ENCODE peak calls at places on chromosomes 13 and 19, in eight cellular contexts. J is kidney, E is transverse colon, V is esophagus squamous epithelium, Z is K562, M is neural progenitor cell, I is gastrocnemius medialis, U is lung. R is an unnamed sample.

GRCh38 chr13:93603043-93603442 is 376.4 kb downstream of the GPC6 start:
- DNase-seq in E (no peak), U (no peak), V (no peak), M (no peak), J (no peak), I (no peak), Z (no peak), R (peak; percentile 48)

GRCh38 chr13:41668130-41668757 is 210.9 kb downstream of the RGCC start:
- DNase-seq in Z (peak; percentile 75), J (no peak), U (peak; percentile 58), I (peak; percentile 80), M (peak; percentile 86), E (peak; percentile 28), V (no peak), R (peak; percentile 68)

GRCh38 chr13:90445179-90445578 is 902.3 kb upstream of the MIR17HG start:
- DNase-seq in Z (no peak), V (no peak), I (no peak), J (no peak), M (peak; percentile 25), U (no peak), E (no peak), R (peak; percentile 36)

GRCh38 chr19:12015015-12015752 is 20.3 kb downstream of the ZNF433 start:
- DNase-seq in I (no peak), J (no peak), U (no peak), V (no peak), M (no peak), Z (no peak), E (no peak), R (no peak)

GRCh38 chr13:66965146-66965545 is 265.0 kb downstream of the PCDH9 start:
- DNase-seq in U (no peak), Z (no peak), E (no peak), V (no peak), I (no peak), J (no peak), M (no peak), R (no peak)

GRCh38 chr13:48542581-48543341 is 9.9 kb upstream of the RCBTB2 start:
- DNase-seq in Z (no peak), E (peak; percentile 43), M (peak; percentile 59), V (no peak), J (peak; percentile 75), U (no peak), I (peak; percentile 79), R (peak; percentile 58)

GRCh38 chr19:54173951-54174817 is 1.2 kb upstream of the TMC4 start:
- DNase-seq in Z (no peak), I (no peak), J (peak; percentile 72), V (no peak), M (no peak), E (no peak), U (no peak), R (no peak)

GRCh38 chr19:53041366-53041765 is 3.2 kb upstream of the ERVV-2 start:
- DNase-seq in V (no peak), I (no peak), Z (no peak), M (no peak), J (no peak), U (no peak), E (no peak), R (no peak)

GRCh38 chr19:41298327-41298964 is 11.5 kb upstream of the CCDC97 start:
- DNase-seq in U (peak; percentile 76), E (peak; percentile 78), I (peak; percentile 40), J (peak; percentile 88), V (no peak), M (no peak), Z (no peak), R (peak; percentile 93)

GRCh38 chr13:40187324-40187795 is 479.1 kb downstream of the FOXO1 start:
- DNase-seq in U (no peak), V (no peak), M (no peak), J (no peak), Z (no peak), I (no peak), E (no peak), R (no peak)

GRCh38 chr19:51131780-51132680 is 7.3 kb downstream of the SIGLEC9 start:
- DNase-seq in J (no peak), V (no peak), I (no peak), M (peak; percentile 43), E (peak; percentile 31), Z (peak; percentile 84), U (peak; percentile 78), R (no peak)

GRCh38 chr19:47094557-47095517 is 18.7 kb downstream of the ZC3H4 start:
- DNase-seq in M (no peak), U (peak; percentile 71), Z (no peak), J (peak; percentile 71), E (peak; percentile 66), V (no peak), I (no peak), R (no peak)

GRCh38 chr13:60363288-60363687 is 33.7 kb upstream of the TDRD3 start:
- DNase-seq in Z (no peak), J (no peak), V (no peak), M (no peak), E (no peak), U (no peak), I (no peak), R (no peak)

GRCh38 chr13:98195054-98195791 is 18.2 kb upstream of the RNF113B start:
- DNase-seq in J (no peak), I (no peak), M (no peak), U (no peak), E (peak; percentile 53), Z (no peak), V (no peak), R (no peak)

GRCh38 chr19:13284929-13285928 is 135.0 kb downstream of the IER2 start:
- DNase-seq in J (peak; percentile 30), Z (no peak), I (no peak), V (no peak), U (no peak), E (no peak), M (no peak), R (no peak)

GRCh38 chr19:57362997-57363705 is at the start of the genes TRAPPC2B and ZNF547:
- DNase-seq in E (peak; percentile 99), I (peak; percentile 99), V (peak; percentile 90), J (peak; percentile 100), Z (peak; percentile 90), U (peak; percentile 98), M (peak; percentile 99), R (peak; percentile 99)

GRCh38 chr19:39390460-39390758 is 497 bp downstream of the PAF1 start:
- DNase-seq in Z (no peak), M (no peak), U (peak; percentile 67), E (peak; percentile 79), V (no peak), J (no peak), I (no peak), R (no peak)

GRCh38 chr13:28349371-28349770 is 145.6 kb downstream of the FLT1 start:
- DNase-seq in M (no peak), J (no peak), I (no peak), V (no peak), Z (no peak), E (no peak), U (no peak), R (no peak)

GRCh38 chr13:27177852-27178251 is 6.2 kb upstream of the USP12 start:
- DNase-seq in M (peak; percentile 23), E (no peak), J (no peak), Z (no peak), I (no peak), V (no peak), U (no peak), R (no peak)

GRCh38 chr13:106114981-106115554 is 420.4 kb downstream of the EFNB2 start:
- DNase-seq in V (no peak), U (no peak), Z (no peak), J (no peak), M (no peak), E (no peak), I (no peak), R (no peak)

GRCh38 chr19:4577020-4577782 is 17.7 kb upstream of the SEMA6B start:
- DNase-seq in Z (peak; percentile 67), U (no peak), E (no peak), I (no peak), J (no peak), M (no peak), V (no peak), R (peak; percentile 37)

GRCh38 chr19:32201661-32202060 is 143.7 kb upstream of the ZNF507 start:
- DNase-seq in V (no peak), J (no peak), E (no peak), I (no peak), U (peak; percentile 26), M (peak; percentile 21), Z (no peak), R (peak; percentile 23)

GRCh38 chr19:38274734-38275133 is 10.4 kb downstream of the SPINT2 start:
- DNase-seq in U (no peak), I (no peak), J (no peak), V (no peak), E (peak; percentile 52), Z (no peak), M (no peak), R (no peak)

GRCh38 chr19:55645512-55645881 is 2.0 kb downstream of the ZNF581 start:
- DNase-seq in M (no peak), I (no peak), E (no peak), J (peak; percentile 43), V (no peak), Z (no peak), U (no peak), R (no peak)
- H3K4me3 ChIP-seq in M (no peak overlapping the region), I (no peak overlapping the region), E (no peak overlapping the region), J (no peak overlapping the region), V (no peak overlapping the region), Z (peak overlapping the region; percentile 94), U (no peak overlapping the region), R (no peak overlapping the region)

GRCh38 chr13:110130431-110130830 is 176.5 kb downstream of the COL4A1 start:
- DNase-seq in J (no peak), Z (no peak), V (no peak), M (no peak), U (no peak), I (no peak), E (no peak), R (peak; percentile 71)
- H3K4me1 ChIP-seq in J (no peaks in the 10 kb centered on the region), Z (no peaks in the 10 kb centered on the region), V (peaks cover 27% of the 10 kb centered on the region), M (peaks cover 79% of the 10 kb centered on the region), U (peaks cover 9% of the 10 kb centered on the region), I (peaks cover 51% of the 10 kb centered on the region), E (peaks cover 4% of the 10 kb centered on the region), R (peaks cover 70% of the 10 kb centered on the region)

GRCh38 chr13:97125051-97125809 is 96.9 kb upstream of the MBNL2 start:
- DNase-seq in E (no peak), J (no peak), I (peak; percentile 67), U (peak; percentile 59), M (peak; percentile 38), Z (peak; percentile 20), V (no peak), R (peak; percentile 59)
- H3K4me3 ChIP-seq in E (no peak overlapping the region), J (no peak overlapping the region), I (peak overlapping the region; percentile 10), U (no peak overlapping the region), M (no peak overlapping the region), Z (no peak overlapping the region), V (peak overlapping the region; percentile 19), R (peak overlapping the region; percentile 29)

DNA sequence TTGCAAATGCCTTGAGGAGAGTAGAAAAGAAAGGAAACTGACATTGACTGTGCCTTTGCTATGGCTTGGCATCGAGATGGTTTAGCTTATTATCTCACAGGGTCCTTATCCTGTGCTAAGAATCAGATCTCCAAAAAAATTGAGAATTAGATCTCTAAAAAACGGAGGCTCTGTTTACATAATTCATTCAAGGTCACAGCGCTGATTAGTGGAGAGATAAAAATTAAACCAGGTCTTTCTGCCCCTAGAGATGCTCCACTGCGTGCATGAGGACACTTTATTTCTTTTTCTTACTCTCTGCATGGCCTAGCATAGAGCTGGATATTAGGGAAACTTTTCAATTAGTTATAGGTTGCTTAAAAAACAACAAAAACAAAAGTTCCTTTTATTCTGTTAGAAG is 17.3 kb downstream of the LRCH1 start:
- DNase-seq in Z (no peak), E (no peak), J (no peak), V (no peak), M (no peak), I (no peak), U (no peak), R (no peak)
- H3K4me1 ChIP-seq in Z (no peaks in the 10 kb centered on the region), E (peaks cover 3% of the 10 kb centered on the region), J (peaks cover 34% of the 10 kb centered on the region), V (peaks cover 34% of the 10 kb centered on the region), M (peaks cover 13% of the 10 kb centered on the region), I (peaks cover 31% of the 10 kb centered on the region), U (peaks cover 18% of the 10 kb centered on the region), R (peaks cover 37% of the 10 kb centered on the region)

GRCh38 chr13:64099994-64100393 is 2684.3 kb upstream of the PCDH20 start:
- DNase-seq in I (no peak), Z (no peak), E (no peak), U (no peak), M (no peak), V (no peak), J (no peak), R (no peak)
- H3K4me3 ChIP-seq in I (no peak overlapping the region), Z (no peak overlapping the region), E (no peak overlapping the region), U (no peak overlapping the region), M (no peak overlapping the region), V (no peak overlapping the region), J (no peak overlapping the region), R (no peak overlapping the region)

R was measured in SJCRH30.